ENCODE peak calls at places on chromosomes 2 and 18, in five cellular contexts. C is naive thymus-derived CD8-positive, alpha-beta T cell; A is GM12891; R is NB4; T is cardiac fibroblast. W is an unnamed sample.
A peak's percentile ranks its signal among the peaks of the same experiment; 100 is the strongest.

GRCh38 chr18:73563345-73563744 is 584.3 kb downstream of the FBXO15 start:
- DNase-seq in T (peak; percentile 84), A (no peak), C (no peak), R (no peak), W (no peak)

GRCh38 chr2:100599566-100599965 is 36.8 kb downstream of the PDCL3 start:
- DNase-seq in T (no peak), R (no peak), A (no peak), C (no peak), W (no peak)

GRCh38 chr2:209872675-209873074 is 101.0 kb downstream of the UNC80 start:
- DNase-seq in C (no peak), R (peak; percentile 18), A (no peak), T (peak; percentile 14), W (no peak)

GRCh38 chr18:3425450-3425849 is 24.5 kb upstream of the TGIF1 start:
- DNase-seq in C (no peak), R (no peak), A (no peak), T (no peak), W (no peak)

GRCh38 chr2:132416080-132416911 is at the start of gene GPR39:
- DNase-seq in T (peak; percentile 97), R (no peak), A (no peak), C (no peak), W (peak; percentile 98)

GRCh38 chr18:75064513-75064905 is 144.4 kb downstream of the PTGR3 start:
- DNase-seq in A (no peak), R (no peak), T (no peak), C (no peak), W (no peak)

GRCh38 chr2:181771355-181771754 is 91.0 kb upstream of the NEUROD1 start:
- DNase-seq in R (no peak), A (no peak), T (no peak), C (no peak), W (no peak)

GRCh38 chr18:23114911-23115310 is 20.4 kb upstream of the CABLES1 start:
- DNase-seq in A (no peak), R (no peak), C (no peak), T (peak; percentile 66), W (peak; percentile 65)

GRCh38 chr18:3383381-3383915 is 66.5 kb upstream of the TGIF1 start:
- DNase-seq in A (no peak), R (no peak), T (peak; percentile 9), C (no peak), W (no peak)